ENCODE peak calls at places on chromosomes 5 and 9, in five cellular contexts. One of them, this sample, is unnamed. For H3K36me3 and H3K9me3, the result is how much of the 10 kb centered on the place peaks cover.

GRCh38 chr9:115374724-115375268 is 256.8 kb upstream of the TNC start:
- DNase-seq in astrocyte: no peak
- DNase-seq in CD8-positive, alpha-beta memory T cell: no peak
- DNase-seq in prostate gland: no peak
- DNase-seq in K562: no peak
- DNase-seq in this sample: no peak

GRCh38 chr9:122379340-122379739 is 8.5 kb downstream of the PTGS1 start:
- DNase-seq in astrocyte: no peak
- DNase-seq in CD8-positive, alpha-beta memory T cell: no peak
- DNase-seq in prostate gland: no peak
- DNase-seq in K562: no peak
- DNase-seq in this sample: no peak

GRCh38 chr5:175561085-175561484 is 82.7 kb downstream of the SFXN1 start:
- DNase-seq in astrocyte: no peak
- DNase-seq in CD8-positive, alpha-beta memory T cell: no peak
- DNase-seq in prostate gland: no peak
- DNase-seq in K562: no peak
- DNase-seq in this sample: no peak

GRCh38 chr5:162274684-162275083 is 207.1 kb downstream of the GABRG2 start:
- DNase-seq in astrocyte: no peak
- DNase-seq in CD8-positive, alpha-beta memory T cell: no peak
- DNase-seq in prostate gland: no peak
- DNase-seq in K562: no peak
- DNase-seq in this sample: no peak

GRCh38 chr5:33933723-33934544 is 2.3 kb upstream of the RXFP3 start:
- DNase-seq in astrocyte: peak
- DNase-seq in CD8-positive, alpha-beta memory T cell: no peak
- DNase-seq in prostate gland: no peak
- DNase-seq in K562: no peak
- DNase-seq in this sample: peak

GRCh38 chr9:34032631-34033030 is 16.1 kb downstream of the UBAP2 start:
- DNase-seq in astrocyte: no peak
- DNase-seq in CD8-positive, alpha-beta memory T cell: no peak
- DNase-seq in prostate gland: no peak
- DNase-seq in K562: no peak
- DNase-seq in this sample: no peak

GRCh38 chr9:134205636-134206316 is 41.4 kb upstream of the RNU6ATAC start:
- DNase-seq in astrocyte: peak
- DNase-seq in CD8-positive, alpha-beta memory T cell: no peak
- DNase-seq in prostate gland: no peak
- DNase-seq in K562: peak
- DNase-seq in this sample: peak

GRCh38 chr5:60703944-60704343 is 4.0 kb upstream of the DEPDC1B start:
- DNase-seq in astrocyte: no peak
- DNase-seq in CD8-positive, alpha-beta memory T cell: no peak
- DNase-seq in prostate gland: no peak
- DNase-seq in K562: no peak
- DNase-seq in this sample: no peak

GRCh38 chr5:160379485-160379884 is 9.1 kb upstream of the C1QTNF2 start:
- DNase-seq in astrocyte: no peak
- DNase-seq in CD8-positive, alpha-beta memory T cell: no peak
- DNase-seq in prostate gland: no peak
- DNase-seq in K562: no peak
- DNase-seq in this sample: no peak

GRCh38 chr9:4849364-4849763 is 56.6 kb downstream of the RCL1 start:
- DNase-seq in astrocyte: no peak
- DNase-seq in CD8-positive, alpha-beta memory T cell: no peak
- DNase-seq in prostate gland: no peak
- DNase-seq in K562: no peak
- DNase-seq in this sample: no peak

GRCh38 chr5:159695741-159696294 is 220.5 kb upstream of the ADRA1B start:
- DNase-seq in astrocyte: no peak
- DNase-seq in CD8-positive, alpha-beta memory T cell: no peak
- DNase-seq in prostate gland: no peak
- DNase-seq in K562: no peak
- DNase-seq in this sample: no peak

GRCh38 chr9:126673689-126674364 is 60.1 kb downstream of the LMX1B start:
- DNase-seq in astrocyte: no peak
- DNase-seq in CD8-positive, alpha-beta memory T cell: no peak
- DNase-seq in prostate gland: peak
- DNase-seq in K562: no peak
- DNase-seq in this sample: no peak

GRCh38 chr5:103562453-103563157 is at the start of gene NUDT12:
- DNase-seq in astrocyte: peak
- DNase-seq in CD8-positive, alpha-beta memory T cell: peak
- DNase-seq in prostate gland: peak
- DNase-seq in K562: peak
- DNase-seq in this sample: peak

GRCh38 chr5:75681125-75681830 is 36.0 kb downstream of the POC5 start:
- DNase-seq in astrocyte: peak
- DNase-seq in CD8-positive, alpha-beta memory T cell: peak
- DNase-seq in prostate gland: no peak
- DNase-seq in K562: no peak
- DNase-seq in this sample: no peak

GRCh38 chr5:429453-430188 is 13.4 kb upstream of the EXOC3 start:
- DNase-seq in astrocyte: peak
- DNase-seq in CD8-positive, alpha-beta memory T cell: no peak
- DNase-seq in prostate gland: no peak
- DNase-seq in K562: no peak
- DNase-seq in this sample: peak

GRCh38 chr5:79702606-79703380 is 13.2 kb downstream of the CMYA5 start:
- DNase-seq in astrocyte: no peak
- DNase-seq in CD8-positive, alpha-beta memory T cell: peak
- DNase-seq in prostate gland: no peak
- DNase-seq in K562: peak
- DNase-seq in this sample: no peak

GRCh38 chr9:75152416-75152815 is 64.1 kb downstream of the OSTF1 start:
- DNase-seq in astrocyte: no peak
- DNase-seq in CD8-positive, alpha-beta memory T cell: peak
- DNase-seq in prostate gland: no peak
- DNase-seq in K562: no peak
- DNase-seq in this sample: no peak

GRCh38 chr9:34139477-34140146 is 13.1 kb upstream of the DCAF12 start:
- DNase-seq in astrocyte: peak
- DNase-seq in CD8-positive, alpha-beta memory T cell: no peak
- DNase-seq in prostate gland: no peak
- DNase-seq in K562: peak
- DNase-seq in this sample: peak

GRCh38 chr9:68949271-68950000 is 64.5 kb downstream of the PRKACG start:
- DNase-seq in astrocyte: no peak
- DNase-seq in CD8-positive, alpha-beta memory T cell: peak
- DNase-seq in prostate gland: peak
- DNase-seq in K562: no peak
- DNase-seq in this sample: no peak

GRCh38 chr9:106675780-106676179 is 187.2 kb upstream of the ZNF462 start:
- DNase-seq in astrocyte: no peak
- DNase-seq in CD8-positive, alpha-beta memory T cell: no peak
- DNase-seq in prostate gland: no peak
- DNase-seq in K562: no peak
- DNase-seq in this sample: no peak

DNA sequence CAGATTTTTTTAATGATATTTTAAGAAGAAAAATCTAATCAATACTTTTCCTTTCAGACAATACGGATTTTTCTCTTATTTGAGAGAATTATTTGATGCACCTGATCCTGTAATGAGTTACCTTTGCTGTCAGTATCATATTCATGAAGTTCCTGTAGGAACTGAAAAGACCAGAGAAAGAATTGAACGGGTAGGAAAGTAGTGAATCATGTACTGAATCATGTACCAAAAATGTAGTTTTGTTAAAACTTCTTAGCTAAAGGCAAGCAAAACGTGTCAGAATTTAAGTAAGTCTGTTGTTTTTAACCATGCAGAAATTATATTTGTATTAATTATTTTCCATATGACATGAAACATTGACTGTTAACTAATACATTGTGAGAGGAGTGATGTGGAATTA is 56.6 kb downstream of the SMC5 start:
- DNase-seq in astrocyte: peak
- DNase-seq in CD8-positive, alpha-beta memory T cell: no peak
- DNase-seq in prostate gland: no peak
- DNase-seq in K562: no peak
- DNase-seq in this sample: no peak
- H3K36me3 ChIP-seq in astrocyte: under half
- H3K36me3 ChIP-seq in CD8-positive, alpha-beta memory T cell: under half
- H3K36me3 ChIP-seq in prostate gland: under half
- H3K36me3 ChIP-seq in K562: under half
- H3K36me3 ChIP-seq in this sample: half or more

DNA sequence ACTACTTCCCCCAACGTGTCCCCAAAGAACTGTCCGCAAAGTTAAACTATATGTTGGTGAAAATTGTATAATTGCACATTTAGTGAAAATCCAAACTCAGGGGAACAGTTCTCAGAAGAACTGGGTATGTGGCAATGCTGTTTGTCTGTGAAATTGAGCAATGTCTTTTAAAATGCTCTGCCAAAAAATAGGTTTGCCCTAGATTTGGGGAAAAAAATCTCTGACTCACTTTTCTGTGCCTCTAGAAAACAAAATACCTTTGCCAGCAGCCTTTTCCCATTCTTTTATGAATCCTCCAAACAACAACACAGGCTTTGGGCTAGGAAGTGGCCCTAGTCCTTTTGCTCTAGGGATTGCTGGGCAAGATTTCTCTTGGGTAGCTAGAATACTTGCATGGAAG is 37.4 kb upstream of the ZNF608 start:
- DNase-seq in astrocyte: peak
- DNase-seq in CD8-positive, alpha-beta memory T cell: no peak
- DNase-seq in prostate gland: no peak
- DNase-seq in K562: no peak
- DNase-seq in this sample: no peak
- H3K9me3 ChIP-seq in astrocyte: under half
- H3K9me3 ChIP-seq in CD8-positive, alpha-beta memory T cell: under half
- H3K9me3 ChIP-seq in prostate gland: under half
- H3K9me3 ChIP-seq in K562: under half
- H3K9me3 ChIP-seq in this sample: under half

GRCh38 chr5:138565100-138565821 is 9.9 kb downstream of the HSPA9 start:
- DNase-seq in astrocyte: no peak
- DNase-seq in CD8-positive, alpha-beta memory T cell: peak
- DNase-seq in prostate gland: no peak
- DNase-seq in K562: no peak
- DNase-seq in this sample: no peak

GRCh38 chr5:138566792-138567191 is 8.4 kb downstream of the HSPA9 start:
- DNase-seq in astrocyte: no peak
- DNase-seq in CD8-positive, alpha-beta memory T cell: no peak
- DNase-seq in prostate gland: no peak
- DNase-seq in K562: no peak
- DNase-seq in this sample: no peak

GRCh38 chr5:138568061-138568824 is 7.0 kb downstream of the HSPA9 start:
- DNase-seq in astrocyte: peak
- DNase-seq in CD8-positive, alpha-beta memory T cell: no peak
- DNase-seq in prostate gland: no peak
- DNase-seq in K562: no peak
- DNase-seq in this sample: no peak

GRCh38 chr5:138563340-138564118 is 11.7 kb downstream of the HSPA9 start:
- DNase-seq in astrocyte: no peak
- DNase-seq in CD8-positive, alpha-beta memory T cell: no peak
- DNase-seq in prostate gland: no peak
- DNase-seq in K562: peak
- DNase-seq in this sample: no peak

DNA sequence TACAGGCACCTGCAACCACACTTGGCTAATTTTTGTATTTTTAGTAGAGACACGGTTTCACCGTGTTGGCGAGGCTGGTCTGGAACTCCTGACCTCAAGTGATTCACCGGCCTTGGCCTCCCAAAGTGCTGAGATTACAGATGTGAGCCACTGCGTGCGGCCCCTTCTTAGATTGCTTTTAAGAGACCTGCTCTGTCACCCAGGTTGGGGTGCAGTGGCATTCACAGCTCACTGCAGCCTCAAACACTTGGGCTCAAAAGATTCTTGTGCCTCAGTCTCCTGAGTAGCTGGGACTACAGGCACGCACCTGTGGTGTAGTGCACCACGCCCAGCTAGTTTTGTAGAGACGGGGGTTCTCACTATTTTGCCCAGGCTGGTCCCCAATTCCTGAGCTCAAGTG is 11.0 kb downstream of the HSPA9 start:
- DNase-seq in astrocyte: no peak
- DNase-seq in CD8-positive, alpha-beta memory T cell: no peak
- DNase-seq in prostate gland: no peak
- DNase-seq in K562: no peak
- DNase-seq in this sample: no peak
- H3K36me3 ChIP-seq in astrocyte: half or more
- H3K36me3 ChIP-seq in CD8-positive, alpha-beta memory T cell: half or more
- H3K36me3 ChIP-seq in prostate gland: under half
- H3K36me3 ChIP-seq in K562: half or more
- H3K36me3 ChIP-seq in this sample: half or more

GRCh38 chr5:150879358-150879757 is 25.4 kb downstream of the ZNF300 start:
- DNase-seq in astrocyte: no peak
- DNase-seq in CD8-positive, alpha-beta memory T cell: no peak
- DNase-seq in prostate gland: no peak
- DNase-seq in K562: no peak
- DNase-seq in this sample: no peak
- H3K9me3 ChIP-seq in astrocyte: under half
- H3K9me3 ChIP-seq in CD8-positive, alpha-beta memory T cell: under half
- H3K9me3 ChIP-seq in prostate gland: under half
- H3K9me3 ChIP-seq in K562: under half
- H3K9me3 ChIP-seq in this sample: under half

DNA sequence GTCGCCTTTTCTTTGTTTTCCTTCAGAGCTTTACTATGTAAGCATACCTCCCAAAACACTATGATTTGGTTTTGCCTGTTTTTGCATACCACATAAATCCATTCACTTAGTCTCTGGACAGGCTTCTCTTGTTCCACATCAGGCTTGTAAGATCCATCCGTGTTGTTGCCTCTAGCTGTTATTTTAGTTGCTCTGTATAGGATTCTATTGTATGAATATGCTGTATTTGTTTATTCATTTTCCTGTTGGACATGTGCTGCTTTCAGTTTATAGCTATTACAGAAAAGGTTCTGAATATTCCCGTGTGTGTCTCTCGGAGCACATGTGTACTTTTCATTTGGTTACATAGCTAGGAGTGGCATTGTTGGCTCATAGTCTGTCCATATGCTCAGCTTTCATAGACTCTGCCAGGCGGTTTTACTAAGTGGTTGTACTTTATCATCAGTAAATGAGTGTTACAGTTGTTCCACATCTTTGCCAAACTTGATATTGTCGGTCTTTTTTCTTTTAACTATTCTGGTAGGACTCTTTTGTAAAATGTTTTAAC is 41.8 kb downstream of the NUP214 start:
- DNase-seq in astrocyte: no peak
- DNase-seq in CD8-positive, alpha-beta memory T cell: no peak
- DNase-seq in prostate gland: peak
- DNase-seq in K562: no peak
- DNase-seq in this sample: no peak
- H3K36me3 ChIP-seq in astrocyte: under half
- H3K36me3 ChIP-seq in CD8-positive, alpha-beta memory T cell: under half
- H3K36me3 ChIP-seq in prostate gland: under half
- H3K36me3 ChIP-seq in K562: half or more
- H3K36me3 ChIP-seq in this sample: under half

GRCh38 chr5:179079165-179079987 is 19.2 kb downstream of the ZNF354C start:
- DNase-seq in astrocyte: no peak
- DNase-seq in CD8-positive, alpha-beta memory T cell: no peak
- DNase-seq in prostate gland: no peak
- DNase-seq in K562: no peak
- DNase-seq in this sample: no peak
- H3K9me3 ChIP-seq in astrocyte: half or more
- H3K9me3 ChIP-seq in CD8-positive, alpha-beta memory T cell: half or more
- H3K9me3 ChIP-seq in prostate gland: under half
- H3K9me3 ChIP-seq in K562: under half
- H3K9me3 ChIP-seq in this sample: half or more

This sample was measured in osteoblast.